ENCODE peak calls at places on chromosomes 1 and 21, in nine cellular contexts. One of them, this sample, is unnamed.

GRCh38 chr21:45529785-45530422 is 12.3 kb downstream of the SLC19A1 start:
- DNase-seq in neural crest cell: no peak
- DNase-seq in dorsolateral prefrontal cortex: no peak
- DNase-seq in mucosa of descending colon: no peak
- DNase-seq in cardiac fibroblast: no peak
- DNase-seq in B cell: no peak
- DNase-seq in RWPE1: no peak
- DNase-seq in fibroblast of mammary gland: no peak
- DNase-seq in left ventricle myocardium inferior: no peak
- DNase-seq in this sample: no peak

GRCh38 chr1:217089239-217090014 is 366.2 kb upstream of the ESRRG start:
- DNase-seq in neural crest cell: peak
- DNase-seq in dorsolateral prefrontal cortex: peak
- DNase-seq in mucosa of descending colon: peak
- DNase-seq in cardiac fibroblast: peak
- DNase-seq in B cell: no peak
- DNase-seq in RWPE1: peak
- DNase-seq in fibroblast of mammary gland: peak
- DNase-seq in left ventricle myocardium inferior: peak
- DNase-seq in this sample: peak

GRCh38 chr1:46278807-46279206 is 24.6 kb downstream of the LRRC41 start:
- DNase-seq in neural crest cell: no peak
- DNase-seq in dorsolateral prefrontal cortex: no peak
- DNase-seq in mucosa of descending colon: no peak
- DNase-seq in cardiac fibroblast: peak
- DNase-seq in B cell: no peak
- DNase-seq in RWPE1: peak
- DNase-seq in fibroblast of mammary gland: peak
- DNase-seq in left ventricle myocardium inferior: no peak
- DNase-seq in this sample: no peak

GRCh38 chr1:232868793-232869491 is 63.7 kb downstream of the MAP10 start:
- DNase-seq in neural crest cell: no peak
- DNase-seq in dorsolateral prefrontal cortex: no peak
- DNase-seq in mucosa of descending colon: no peak
- DNase-seq in cardiac fibroblast: peak
- DNase-seq in B cell: no peak
- DNase-seq in RWPE1: peak
- DNase-seq in fibroblast of mammary gland: peak
- DNase-seq in left ventricle myocardium inferior: no peak
- DNase-seq in this sample: peak

GRCh38 chr1:110787328-110788071 is 85.4 kb upstream of the CD53 start:
- DNase-seq in neural crest cell: no peak
- DNase-seq in dorsolateral prefrontal cortex: no peak
- DNase-seq in mucosa of descending colon: peak
- DNase-seq in cardiac fibroblast: no peak
- DNase-seq in B cell: peak
- DNase-seq in RWPE1: no peak
- DNase-seq in fibroblast of mammary gland: no peak
- DNase-seq in left ventricle myocardium inferior: no peak
- DNase-seq in this sample: no peak

GRCh38 chr1:166174108-166174507 is 7.3 kb upstream of the FAM78B start:
- DNase-seq in neural crest cell: no peak
- DNase-seq in dorsolateral prefrontal cortex: no peak
- DNase-seq in mucosa of descending colon: no peak
- DNase-seq in cardiac fibroblast: no peak
- DNase-seq in B cell: no peak
- DNase-seq in RWPE1: no peak
- DNase-seq in fibroblast of mammary gland: no peak
- DNase-seq in left ventricle myocardium inferior: peak
- DNase-seq in this sample: peak

GRCh38 chr1:53331446-53332187 is 3.7 kb upstream of the LRP8 start:
- DNase-seq in neural crest cell: no peak
- DNase-seq in dorsolateral prefrontal cortex: peak
- DNase-seq in mucosa of descending colon: no peak
- DNase-seq in cardiac fibroblast: no peak
- DNase-seq in B cell: no peak
- DNase-seq in RWPE1: no peak
- DNase-seq in fibroblast of mammary gland: no peak
- DNase-seq in left ventricle myocardium inferior: no peak
- DNase-seq in this sample: no peak

GRCh38 chr1:245894843-245895242 is 612.2 kb downstream of the SMYD3 start:
- DNase-seq in neural crest cell: no peak
- DNase-seq in dorsolateral prefrontal cortex: no peak
- DNase-seq in mucosa of descending colon: no peak
- DNase-seq in cardiac fibroblast: no peak
- DNase-seq in B cell: no peak
- DNase-seq in RWPE1: no peak
- DNase-seq in fibroblast of mammary gland: no peak
- DNase-seq in left ventricle myocardium inferior: no peak
- DNase-seq in this sample: no peak

GRCh38 chr1:203290261-203291089 is 14.8 kb upstream of the BTG2 start:
- DNase-seq in neural crest cell: peak
- DNase-seq in dorsolateral prefrontal cortex: peak
- DNase-seq in mucosa of descending colon: peak
- DNase-seq in cardiac fibroblast: peak
- DNase-seq in B cell: peak
- DNase-seq in RWPE1: peak
- DNase-seq in fibroblast of mammary gland: peak
- DNase-seq in left ventricle myocardium inferior: peak
- DNase-seq in this sample: peak

DNA sequence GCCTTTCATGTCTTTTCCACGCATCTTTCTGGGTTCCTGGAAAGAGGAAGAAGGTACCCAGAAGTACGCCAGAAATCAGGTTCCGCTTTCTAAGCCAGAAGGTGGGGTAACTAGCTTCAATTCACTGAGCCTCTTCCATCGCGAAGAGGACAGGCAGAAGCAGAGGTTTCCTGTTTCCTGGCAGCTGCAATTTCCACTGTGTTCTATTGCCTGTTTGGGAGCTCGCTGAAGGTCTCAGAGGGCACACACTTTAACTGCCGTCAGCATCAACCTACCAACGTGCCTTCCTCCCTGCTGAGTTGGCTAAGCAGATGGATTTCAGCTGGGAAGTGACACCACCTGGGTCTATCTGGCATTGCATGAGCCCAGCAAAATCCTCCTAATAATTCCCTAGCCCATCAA is 10.0 kb downstream of the NCF2 start:
- DNase-seq in neural crest cell: no peak
- DNase-seq in dorsolateral prefrontal cortex: no peak
- DNase-seq in mucosa of descending colon: no peak
- DNase-seq in cardiac fibroblast: no peak
- DNase-seq in B cell: peak
- DNase-seq in RWPE1: no peak
- DNase-seq in fibroblast of mammary gland: peak
- DNase-seq in left ventricle myocardium inferior: no peak
- DNase-seq in this sample: no peak
- TF ChIP-seq CTCF in neural crest cell: peak
- TF ChIP-seq CTCF in dorsolateral prefrontal cortex: no peak
- TF ChIP-seq CTCF in mucosa of descending colon: no peak
- TF ChIP-seq CTCF in cardiac fibroblast: peak
- TF ChIP-seq CTCF in B cell: no peak
- TF ChIP-seq CTCF in RWPE1: no peak
- TF ChIP-seq CTCF in fibroblast of mammary gland: peak
- TF ChIP-seq CTCF in left ventricle myocardium inferior: no peak
- TF ChIP-seq CTCF in this sample: no peak

GRCh38 chr1:100351095-100351884 is 1.0 kb upstream of the CDC14A start:
- DNase-seq in neural crest cell: peak
- DNase-seq in dorsolateral prefrontal cortex: peak
- DNase-seq in mucosa of descending colon: peak
- DNase-seq in cardiac fibroblast: peak
- DNase-seq in B cell: peak
- DNase-seq in RWPE1: peak
- DNase-seq in fibroblast of mammary gland: peak
- DNase-seq in left ventricle myocardium inferior: peak
- DNase-seq in this sample: peak
- TF ChIP-seq CTCF in neural crest cell: peak
- TF ChIP-seq CTCF in dorsolateral prefrontal cortex: peak
- TF ChIP-seq CTCF in mucosa of descending colon: no peak
- TF ChIP-seq CTCF in cardiac fibroblast: peak
- TF ChIP-seq CTCF in B cell: no peak
- TF ChIP-seq CTCF in RWPE1: peak
- TF ChIP-seq CTCF in fibroblast of mammary gland: peak
- TF ChIP-seq CTCF in left ventricle myocardium inferior: peak
- TF ChIP-seq CTCF in this sample: peak

GRCh38 chr1:23790696-23791433 is at the start of gene LYPLA2:
- DNase-seq in neural crest cell: peak
- DNase-seq in dorsolateral prefrontal cortex: peak
- DNase-seq in mucosa of descending colon: peak
- DNase-seq in cardiac fibroblast: peak
- DNase-seq in B cell: peak
- DNase-seq in RWPE1: peak
- DNase-seq in fibroblast of mammary gland: peak
- DNase-seq in left ventricle myocardium inferior: peak
- DNase-seq in this sample: peak
- TF ChIP-seq CTCF in neural crest cell: no peak
- TF ChIP-seq CTCF in dorsolateral prefrontal cortex: no peak
- TF ChIP-seq CTCF in mucosa of descending colon: no peak
- TF ChIP-seq CTCF in cardiac fibroblast: no peak
- TF ChIP-seq CTCF in B cell: no peak
- TF ChIP-seq CTCF in RWPE1: no peak
- TF ChIP-seq CTCF in fibroblast of mammary gland: no peak
- TF ChIP-seq CTCF in left ventricle myocardium inferior: no peak
- TF ChIP-seq CTCF in this sample: no peak

DNA sequence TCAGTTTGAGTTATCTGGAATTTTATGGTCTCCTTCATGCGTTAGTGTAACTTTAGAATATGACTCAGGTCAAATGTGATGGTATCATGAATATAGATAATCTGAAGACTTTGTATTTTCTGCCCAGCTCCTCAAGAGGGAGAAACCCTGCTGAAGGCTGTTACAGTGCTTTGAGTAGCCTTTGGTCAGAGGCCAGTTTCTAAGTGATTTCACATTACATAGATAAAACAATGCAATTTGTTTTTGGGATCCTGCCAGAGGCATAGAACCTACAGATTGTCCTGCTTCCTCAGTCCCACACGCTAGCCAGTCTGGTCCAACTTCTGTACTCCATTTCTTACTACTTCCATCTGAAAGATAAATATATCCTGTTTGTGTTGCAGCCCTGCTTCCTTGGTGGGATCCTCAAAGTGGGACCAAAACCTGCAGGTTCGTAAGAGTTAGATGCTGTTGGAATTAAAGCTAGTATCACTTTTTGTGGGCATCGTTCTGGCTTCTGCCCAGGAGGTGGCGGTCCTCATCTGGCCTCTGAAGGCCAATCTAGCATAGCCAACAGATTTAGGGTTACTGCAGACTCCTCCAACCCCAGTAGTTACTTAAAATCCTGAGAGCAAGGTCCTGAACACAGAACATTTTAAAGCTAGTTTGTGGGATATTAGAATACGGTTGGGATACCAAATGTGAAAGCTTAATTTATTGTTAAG is 645.8 kb upstream of the USP24 start:
- DNase-seq in neural crest cell: no peak
- DNase-seq in dorsolateral prefrontal cortex: no peak
- DNase-seq in mucosa of descending colon: no peak
- DNase-seq in cardiac fibroblast: peak
- DNase-seq in B cell: peak
- DNase-seq in RWPE1: no peak
- DNase-seq in fibroblast of mammary gland: no peak
- DNase-seq in left ventricle myocardium inferior: no peak
- DNase-seq in this sample: no peak
- TF ChIP-seq CTCF in neural crest cell: no peak
- TF ChIP-seq CTCF in dorsolateral prefrontal cortex: no peak
- TF ChIP-seq CTCF in mucosa of descending colon: no peak
- TF ChIP-seq CTCF in cardiac fibroblast: no peak
- TF ChIP-seq CTCF in B cell: no peak
- TF ChIP-seq CTCF in RWPE1: no peak
- TF ChIP-seq CTCF in fibroblast of mammary gland: no peak
- TF ChIP-seq CTCF in left ventricle myocardium inferior: no peak
- TF ChIP-seq CTCF in this sample: no peak